ENCODE peak calls at places on chromosomes 4 and X, in five cellular contexts. T is A549, R is esophagus muscularis mucosa, B is ovary, A is transverse colon. F is an unnamed sample.

GRCh38 chr4:87006531-87007344 is 71.9 kb downstream of the AFF1 start:
- DNase-seq in T (peak; percentile 53), R (peak; percentile 98), B (peak; percentile 93), A (peak; percentile 94), F (peak; percentile 97)

GRCh38 chr4:117771647-117772337 is 262.5 kb upstream of the NDST3 start:
- DNase-seq in T (no peak), R (no peak), B (no peak), A (no peak), F (no peak)

GRCh38 chr4:140004580-140005314 is 149.2 kb downstream of the MAML3 start:
- DNase-seq in T (no peak), R (no peak), B (peak; percentile 47), A (no peak), F (peak; percentile 47)

GRCh38 chrX:132956421-132957210 is 1.8 kb downstream of the HS6ST2 start:
- DNase-seq in T (no peak), R (no peak), B (peak; percentile 26), A (no peak), F (no peak)

GRCh38 chrX:132270699-132271098 is 51.5 kb upstream of the RAP2C start:
- DNase-seq in T (no peak), R (no peak), B (peak; percentile 31), A (peak; percentile 18), F (no peak)

GRCh38 chrX:150476183-150476699 is 92.2 kb upstream of the MTM1 start:
- DNase-seq in T (no peak), R (no peak), B (peak; percentile 33), A (no peak), F (no peak)

GRCh38 chr4:118758293-118758692 is 73.1 kb downstream of the METTL14 start:
- DNase-seq in T (no peak), R (no peak), B (no peak), A (no peak), F (no peak)

GRCh38 chr4:113446019-113446418 is 315.5 kb downstream of the CAMK2D start:
- DNase-seq in T (no peak), R (no peak), B (no peak), A (no peak), F (no peak)

GRCh38 chr4:90883519-90883918 is 756.3 kb downstream of the CCSER1 start:
- DNase-seq in T (no peak), R (no peak), B (no peak), A (no peak), F (no peak)

GRCh38 chrX:12548746-12549145 is 242.5 kb upstream of the PRPS2 start:
- DNase-seq in T (no peak), R (no peak), B (no peak), A (no peak), F (no peak)

GRCh38 chrX:151175283-151176062 is 911 bp upstream of the GPR50 start:
- DNase-seq in T (no peak), R (no peak), B (no peak), A (no peak), F (no peak)

GRCh38 chrX:10112510-10112909 is 44.3 kb upstream of the CLCN4 start:
- DNase-seq in T (no peak), R (no peak), B (no peak), A (no peak), F (no peak)

GRCh38 chr4:145557720-145558119 is 61.5 kb upstream of the MMAA start:
- DNase-seq in T (peak; percentile 17), R (no peak), B (no peak), A (peak; percentile 63), F (peak; percentile 53)

GRCh38 chr4:120922390-120923200 is at the start of gene PRDM5:
- DNase-seq in T (peak; percentile 30), R (no peak), B (peak; percentile 81), A (peak; percentile 49), F (peak; percentile 53)

GRCh38 chr4:137467537-137467936 is 64.8 kb downstream of the PCDH18 start:
- DNase-seq in T (no peak), R (no peak), B (no peak), A (no peak), F (no peak)
- TF ChIP-seq POLR2A in T (no peak), R (no peak), B (no peak), A (no peak), F (no peak)

GRCh38 chrX:130091976-130092522 is 18.2 kb downstream of the ELF4 start:
- DNase-seq in T (no peak), R (no peak), B (no peak), A (peak; percentile 83), F (peak; percentile 71)
- TF ChIP-seq EP300 in T (no peak), R (no peak), B (no peak), A (no peak), F (no peak)

DNA sequence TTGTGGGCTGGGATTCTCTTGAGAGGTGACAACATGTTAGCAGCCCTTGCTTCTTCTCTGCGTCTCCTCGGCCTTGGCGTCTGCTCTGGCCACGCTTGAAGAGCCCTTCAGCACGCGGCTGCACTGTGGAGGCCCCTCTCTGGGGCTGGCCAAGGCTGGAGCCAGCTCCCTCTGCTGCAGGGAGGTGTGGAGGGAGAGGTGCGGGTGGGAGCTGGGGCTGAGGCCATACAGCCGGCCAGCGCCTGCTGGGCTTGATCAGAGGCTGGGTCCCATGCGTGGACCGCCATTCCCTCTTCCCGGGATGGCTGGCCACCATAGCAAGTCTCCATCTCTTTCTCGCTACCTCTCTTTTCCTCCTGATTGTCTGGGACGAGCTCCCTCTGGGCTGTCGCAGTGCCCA is 539.0 kb downstream of the PCDH7 start:
- DNase-seq in T (no peak), R (no peak), B (no peak), A (no peak), F (peak; percentile 61)
- H3K4me1 ChIP-seq in T (no peaks in the 10 kb centered on the region), R (no peaks in the 10 kb centered on the region), B (no peaks in the 10 kb centered on the region), A (no peaks in the 10 kb centered on the region), F (no peaks in the 10 kb centered on the region)

GRCh38 chrX:53440101-53440500 is 5.9 kb upstream of the HSD17B10 start:
- DNase-seq in T (no peak), R (no peak), B (no peak), A (no peak), F (no peak)
- TF ChIP-seq POLR2A in T (no peak), R (no peak), B (no peak), A (no peak), F (no peak)

GRCh38 chr4:32569844-32570243 is 1849.7 kb downstream of the PCDH7 start:
- DNase-seq in T (no peak), R (no peak), B (no peak), A (no peak), F (no peak)
- TF ChIP-seq EP300 in T (no peak), R (no peak), B (no peak), A (no peak), F (no peak)

GRCh38 chr4:65344278-65344825 is 325.9 kb downstream of the EPHA5 start:
- DNase-seq in T (no peak), R (no peak), B (no peak), A (no peak), F (no peak)
- H3K4me1 ChIP-seq in T (no peaks in the 10 kb centered on the region), R (no peaks in the 10 kb centered on the region), B (no peaks in the 10 kb centered on the region), A (no peaks in the 10 kb centered on the region), F (no peaks in the 10 kb centered on the region)

DNA sequence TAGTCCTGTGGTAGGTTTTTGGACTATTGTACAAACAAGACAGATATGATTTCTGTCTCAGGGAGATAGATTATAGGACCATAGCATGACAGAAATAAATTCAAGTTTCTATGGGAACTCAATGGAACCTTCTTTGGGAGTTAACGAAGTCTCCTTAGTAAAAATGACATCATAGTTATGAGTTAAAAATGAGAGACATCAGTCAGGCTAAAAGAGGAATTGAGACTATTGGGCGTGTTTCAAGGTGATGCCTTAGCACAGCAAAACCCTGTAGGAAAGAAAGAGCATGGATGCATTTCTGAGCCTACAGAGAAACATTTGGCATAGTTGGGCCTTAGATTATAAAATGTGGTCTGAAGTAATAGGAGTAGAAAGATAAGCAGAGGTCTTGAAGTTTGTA is 1909.1 kb upstream of the PCDH7 start:
- DNase-seq in T (no peak), R (no peak), B (no peak), A (no peak), F (no peak)
- TF ChIP-seq POLR2A in T (no peak), R (no peak), B (no peak), A (no peak), F (no peak)